ENCODE peak calls at places on chromosomes 12 and 14, in six cellular contexts. One of them, this sample, is unnamed.

GRCh38 chr14:36518586-36519430 is 1.2 kb downstream of the NKX2-1 start:
- DNase-seq in stimulated activated CD4-positive, alpha-beta T cell treated with anti-CD3 and anti-CD28 coated beads, Interleukin-1b, Interleukin-23, amount 100 ng/mL, for 24 hours: no peak
- DNase-seq in globus pallidus: no peak
- DNase-seq in CD8-positive, alpha-beta memory T cell: no peak
- DNase-seq in NCI-H2029: peak; percentile 96
- DNase-seq in frontal cortex: peak; percentile 43
- DNase-seq in this sample: no peak

GRCh38 chr14:59117754-59118153 is 70.7 kb upstream of the DAAM1 start:
- DNase-seq in NCI-H2029: no peak
- DNase-seq in CD8-positive, alpha-beta memory T cell: no peak
- DNase-seq in stimulated activated CD4-positive, alpha-beta T cell treated with anti-CD3 and anti-CD28 coated beads, Interleukin-1b, Interleukin-23, amount 100 ng/mL, for 24 hours: no peak
- DNase-seq in globus pallidus: no peak
- DNase-seq in frontal cortex: no peak
- DNase-seq in this sample: no peak

GRCh38 chr14:33702293-33702692 is 248.6 kb downstream of the EGLN3 start:
- DNase-seq in stimulated activated CD4-positive, alpha-beta T cell treated with anti-CD3 and anti-CD28 coated beads, Interleukin-1b, Interleukin-23, amount 100 ng/mL, for 24 hours: no peak
- DNase-seq in frontal cortex: no peak
- DNase-seq in NCI-H2029: no peak
- DNase-seq in CD8-positive, alpha-beta memory T cell: no peak
- DNase-seq in globus pallidus: no peak
- DNase-seq in this sample: no peak

GRCh38 chr12:49697808-49698207 is 9.4 kb downstream of the FMNL3 start:
- DNase-seq in frontal cortex: no peak
- DNase-seq in NCI-H2029: no peak
- DNase-seq in stimulated activated CD4-positive, alpha-beta T cell treated with anti-CD3 and anti-CD28 coated beads, Interleukin-1b, Interleukin-23, amount 100 ng/mL, for 24 hours: no peak
- DNase-seq in globus pallidus: no peak
- DNase-seq in CD8-positive, alpha-beta memory T cell: no peak
- DNase-seq in this sample: no peak

GRCh38 chr12:57216014-57216891 is at the start of gene NXPH4:
- DNase-seq in CD8-positive, alpha-beta memory T cell: peak; percentile 55
- DNase-seq in NCI-H2029: peak; percentile 12
- DNase-seq in globus pallidus: no peak
- DNase-seq in stimulated activated CD4-positive, alpha-beta T cell treated with anti-CD3 and anti-CD28 coated beads, Interleukin-1b, Interleukin-23, amount 100 ng/mL, for 24 hours: no peak
- DNase-seq in frontal cortex: peak; percentile 68
- DNase-seq in this sample: peak; percentile 32

GRCh38 chr12:45299132-45299692 is 83.3 kb downstream of the ANO6 start:
- DNase-seq in stimulated activated CD4-positive, alpha-beta T cell treated with anti-CD3 and anti-CD28 coated beads, Interleukin-1b, Interleukin-23, amount 100 ng/mL, for 24 hours: no peak
- DNase-seq in NCI-H2029: no peak
- DNase-seq in globus pallidus: no peak
- DNase-seq in frontal cortex: no peak
- DNase-seq in CD8-positive, alpha-beta memory T cell: no peak
- DNase-seq in this sample: no peak

GRCh38 chr14:55116246-55117030 is 12.6 kb upstream of the LGALS3 start:
- DNase-seq in globus pallidus: no peak
- DNase-seq in NCI-H2029: no peak
- DNase-seq in CD8-positive, alpha-beta memory T cell: no peak
- DNase-seq in frontal cortex: no peak
- DNase-seq in stimulated activated CD4-positive, alpha-beta T cell treated with anti-CD3 and anti-CD28 coated beads, Interleukin-1b, Interleukin-23, amount 100 ng/mL, for 24 hours: no peak
- DNase-seq in this sample: no peak

GRCh38 chr14:68643673-68644072 is 149.2 kb downstream of the ZFP36L1 start:
- DNase-seq in NCI-H2029: no peak
- DNase-seq in CD8-positive, alpha-beta memory T cell: no peak
- DNase-seq in globus pallidus: no peak
- DNase-seq in frontal cortex: no peak
- DNase-seq in stimulated activated CD4-positive, alpha-beta T cell treated with anti-CD3 and anti-CD28 coated beads, Interleukin-1b, Interleukin-23, amount 100 ng/mL, for 24 hours: no peak
- DNase-seq in this sample: no peak

GRCh38 chr14:69797573-69798338 is 715 bp upstream of the SLC10A1 start:
- DNase-seq in NCI-H2029: no peak
- DNase-seq in frontal cortex: no peak
- DNase-seq in globus pallidus: no peak
- DNase-seq in CD8-positive, alpha-beta memory T cell: no peak
- DNase-seq in stimulated activated CD4-positive, alpha-beta T cell treated with anti-CD3 and anti-CD28 coated beads, Interleukin-1b, Interleukin-23, amount 100 ng/mL, for 24 hours: no peak
- DNase-seq in this sample: no peak

GRCh38 chr14:64363265-64363840 is 24.8 kb upstream of the MTHFD1 start:
- DNase-seq in globus pallidus: no peak
- DNase-seq in CD8-positive, alpha-beta memory T cell: no peak
- DNase-seq in frontal cortex: no peak
- DNase-seq in NCI-H2029: no peak
- DNase-seq in stimulated activated CD4-positive, alpha-beta T cell treated with anti-CD3 and anti-CD28 coated beads, Interleukin-1b, Interleukin-23, amount 100 ng/mL, for 24 hours: no peak
- DNase-seq in this sample: peak; percentile 3

GRCh38 chr12:5171701-5172100 is 128.0 kb downstream of the KCNA5 start:
- DNase-seq in globus pallidus: peak; percentile 7
- DNase-seq in NCI-H2029: peak; percentile 58
- DNase-seq in CD8-positive, alpha-beta memory T cell: no peak
- DNase-seq in stimulated activated CD4-positive, alpha-beta T cell treated with anti-CD3 and anti-CD28 coated beads, Interleukin-1b, Interleukin-23, amount 100 ng/mL, for 24 hours: no peak
- DNase-seq in frontal cortex: no peak
- DNase-seq in this sample: peak; percentile 68

GRCh38 chr12:6538420-6539275 is 4.3 kb downstream of the GAPDH start:
- DNase-seq in NCI-H2029: no peak
- DNase-seq in stimulated activated CD4-positive, alpha-beta T cell treated with anti-CD3 and anti-CD28 coated beads, Interleukin-1b, Interleukin-23, amount 100 ng/mL, for 24 hours: no peak
- DNase-seq in globus pallidus: no peak
- DNase-seq in frontal cortex: no peak
- DNase-seq in CD8-positive, alpha-beta memory T cell: no peak
- DNase-seq in this sample: peak; percentile 60

GRCh38 chr14:35438910-35439713 is 34.6 kb upstream of the NFKBIA start:
- DNase-seq in CD8-positive, alpha-beta memory T cell: no peak
- DNase-seq in globus pallidus: no peak
- DNase-seq in NCI-H2029: peak; percentile 69
- DNase-seq in frontal cortex: no peak
- DNase-seq in stimulated activated CD4-positive, alpha-beta T cell treated with anti-CD3 and anti-CD28 coated beads, Interleukin-1b, Interleukin-23, amount 100 ng/mL, for 24 hours: no peak
- DNase-seq in this sample: peak; percentile 44

GRCh38 chr14:105313381-105314286 is 914 bp upstream of the PACS2 start:
- DNase-seq in globus pallidus: peak; percentile 72
- DNase-seq in stimulated activated CD4-positive, alpha-beta T cell treated with anti-CD3 and anti-CD28 coated beads, Interleukin-1b, Interleukin-23, amount 100 ng/mL, for 24 hours: no peak
- DNase-seq in frontal cortex: no peak
- DNase-seq in CD8-positive, alpha-beta memory T cell: no peak
- DNase-seq in NCI-H2029: no peak
- DNase-seq in this sample: no peak

GRCh38 chr12:25644964-25645363 is 91.9 kb upstream of the LMNTD1 start:
- DNase-seq in frontal cortex: no peak
- DNase-seq in globus pallidus: no peak
- DNase-seq in NCI-H2029: no peak
- DNase-seq in CD8-positive, alpha-beta memory T cell: no peak
- DNase-seq in stimulated activated CD4-positive, alpha-beta T cell treated with anti-CD3 and anti-CD28 coated beads, Interleukin-1b, Interleukin-23, amount 100 ng/mL, for 24 hours: no peak
- DNase-seq in this sample: no peak

GRCh38 chr14:51539571-51540037 is 112.1 kb upstream of the FRMD6 start:
- DNase-seq in CD8-positive, alpha-beta memory T cell: no peak
- DNase-seq in NCI-H2029: no peak
- DNase-seq in stimulated activated CD4-positive, alpha-beta T cell treated with anti-CD3 and anti-CD28 coated beads, Interleukin-1b, Interleukin-23, amount 100 ng/mL, for 24 hours: no peak
- DNase-seq in globus pallidus: no peak
- DNase-seq in frontal cortex: no peak
- DNase-seq in this sample: no peak

GRCh38 chr14:89540830-89541470 is 123.9 kb upstream of the FOXN3 start:
- DNase-seq in NCI-H2029: no peak
- DNase-seq in stimulated activated CD4-positive, alpha-beta T cell treated with anti-CD3 and anti-CD28 coated beads, Interleukin-1b, Interleukin-23, amount 100 ng/mL, for 24 hours: no peak
- DNase-seq in CD8-positive, alpha-beta memory T cell: no peak
- DNase-seq in globus pallidus: no peak
- DNase-seq in frontal cortex: no peak
- DNase-seq in this sample: no peak

GRCh38 chr14:64704145-64704742 is at the start of gene PLEKHG3:
- DNase-seq in CD8-positive, alpha-beta memory T cell: no peak
- DNase-seq in NCI-H2029: peak; percentile 41
- DNase-seq in globus pallidus: peak; percentile 89
- DNase-seq in frontal cortex: peak; percentile 78
- DNase-seq in stimulated activated CD4-positive, alpha-beta T cell treated with anti-CD3 and anti-CD28 coated beads, Interleukin-1b, Interleukin-23, amount 100 ng/mL, for 24 hours: no peak
- DNase-seq in this sample: peak; percentile 67

GRCh38 chr12:111775205-111776193 is 8.8 kb downstream of the ALDH2 start:
- DNase-seq in NCI-H2029: peak; percentile 88
- DNase-seq in CD8-positive, alpha-beta memory T cell: no peak
- DNase-seq in globus pallidus: peak; percentile 80
- DNase-seq in stimulated activated CD4-positive, alpha-beta T cell treated with anti-CD3 and anti-CD28 coated beads, Interleukin-1b, Interleukin-23, amount 100 ng/mL, for 24 hours: no peak
- DNase-seq in frontal cortex: no peak
- DNase-seq in this sample: no peak

GRCh38 chr12:66539451-66539850 is 139.4 kb downstream of the GRIP1 start:
- DNase-seq in stimulated activated CD4-positive, alpha-beta T cell treated with anti-CD3 and anti-CD28 coated beads, Interleukin-1b, Interleukin-23, amount 100 ng/mL, for 24 hours: no peak
- DNase-seq in globus pallidus: peak; percentile 25
- DNase-seq in NCI-H2029: no peak
- DNase-seq in frontal cortex: no peak
- DNase-seq in CD8-positive, alpha-beta memory T cell: no peak
- DNase-seq in this sample: no peak

GRCh38 chr12:7075931-7076330 is 15.4 kb downstream of the C1S start:
- DNase-seq in frontal cortex: no peak
- DNase-seq in NCI-H2029: no peak
- DNase-seq in stimulated activated CD4-positive, alpha-beta T cell treated with anti-CD3 and anti-CD28 coated beads, Interleukin-1b, Interleukin-23, amount 100 ng/mL, for 24 hours: no peak
- DNase-seq in globus pallidus: no peak
- DNase-seq in CD8-positive, alpha-beta memory T cell: no peak
- DNase-seq in this sample: no peak

GRCh38 chr14:95609398-95609990 is 74.6 kb downstream of the GLRX5 start:
- DNase-seq in NCI-H2029: peak; percentile 17
- DNase-seq in CD8-positive, alpha-beta memory T cell: no peak
- DNase-seq in frontal cortex: no peak
- DNase-seq in globus pallidus: no peak
- DNase-seq in stimulated activated CD4-positive, alpha-beta T cell treated with anti-CD3 and anti-CD28 coated beads, Interleukin-1b, Interleukin-23, amount 100 ng/mL, for 24 hours: no peak
- DNase-seq in this sample: peak; percentile 82

GRCh38 chr12:76247026-76247688 is 101.1 kb downstream of the BBS10 start:
- DNase-seq in CD8-positive, alpha-beta memory T cell: no peak
- DNase-seq in NCI-H2029: no peak
- DNase-seq in stimulated activated CD4-positive, alpha-beta T cell treated with anti-CD3 and anti-CD28 coated beads, Interleukin-1b, Interleukin-23, amount 100 ng/mL, for 24 hours: no peak
- DNase-seq in frontal cortex: no peak
- DNase-seq in globus pallidus: no peak
- DNase-seq in this sample: no peak

GRCh38 chr12:55416961-55417360 is 9.1 kb upstream of the OR6C76 start:
- DNase-seq in stimulated activated CD4-positive, alpha-beta T cell treated with anti-CD3 and anti-CD28 coated beads, Interleukin-1b, Interleukin-23, amount 100 ng/mL, for 24 hours: no peak
- DNase-seq in NCI-H2029: no peak
- DNase-seq in frontal cortex: no peak
- DNase-seq in CD8-positive, alpha-beta memory T cell: no peak
- DNase-seq in globus pallidus: no peak
- DNase-seq in this sample: no peak

This sample was measured in SK-MEL-5.